ENCODE peak calls at places on chromosomes 16 and 17, in ten cellular contexts. One of them, this sample, is unnamed.

GRCh38 chr16:72094266-72094610 is 591 bp downstream of the DHX38 start:
- DNase-seq in WTC11: no peak
- DNase-seq in Right ventricle myocardium superior: no peak
- DNase-seq in hepatocyte: peak; percentile 35
- DNase-seq in activated CD4-positive, alpha-beta memory T cell treated with anti-CD3 and anti-CD28 coated beads, Interleukin-2, amount 10 ng/mL, durations not matched to agents 7 days and 5 days: no peak
- DNase-seq in right cardiac atrium: no peak
- DNase-seq in naive B cell: no peak
- DNase-seq in osteoblast: peak; percentile 88
- DNase-seq in NCI-H1105 treated with DMSO at 0.1 percent for 48 hours: no peak
- DNase-seq in aorta: no peak
- DNase-seq in this sample: no peak

GRCh38 chr17:72122336-72122667 is 1.5 kb downstream of the SOX9 start:
- DNase-seq in WTC11: no peak
- DNase-seq in Right ventricle myocardium superior: no peak
- DNase-seq in hepatocyte: no peak
- DNase-seq in activated CD4-positive, alpha-beta memory T cell treated with anti-CD3 and anti-CD28 coated beads, Interleukin-2, amount 10 ng/mL, durations not matched to agents 7 days and 5 days: no peak
- DNase-seq in right cardiac atrium: no peak
- DNase-seq in naive B cell: no peak
- DNase-seq in osteoblast: peak; percentile 95
- DNase-seq in NCI-H1105 treated with DMSO at 0.1 percent for 48 hours: no peak
- DNase-seq in aorta: no peak
- DNase-seq in this sample: no peak

GRCh38 chr17:27362503-27362902 is 68.6 kb downstream of the WSB1 start:
- DNase-seq in WTC11: no peak
- DNase-seq in Right ventricle myocardium superior: no peak
- DNase-seq in hepatocyte: no peak
- DNase-seq in activated CD4-positive, alpha-beta memory T cell treated with anti-CD3 and anti-CD28 coated beads, Interleukin-2, amount 10 ng/mL, durations not matched to agents 7 days and 5 days: no peak
- DNase-seq in right cardiac atrium: no peak
- DNase-seq in naive B cell: no peak
- DNase-seq in osteoblast: no peak
- DNase-seq in NCI-H1105 treated with DMSO at 0.1 percent for 48 hours: no peak
- DNase-seq in aorta: no peak
- DNase-seq in this sample: no peak

GRCh38 chr16:609316-609715 is 19.4 kb downstream of the RAB40C start:
- DNase-seq in WTC11: no peak
- DNase-seq in Right ventricle myocardium superior: no peak
- DNase-seq in hepatocyte: no peak
- DNase-seq in activated CD4-positive, alpha-beta memory T cell treated with anti-CD3 and anti-CD28 coated beads, Interleukin-2, amount 10 ng/mL, durations not matched to agents 7 days and 5 days: no peak
- DNase-seq in right cardiac atrium: no peak
- DNase-seq in naive B cell: no peak
- DNase-seq in osteoblast: no peak
- DNase-seq in NCI-H1105 treated with DMSO at 0.1 percent for 48 hours: no peak
- DNase-seq in aorta: no peak
- DNase-seq in this sample: no peak

GRCh38 chr16:47141773-47142468 is 1.8 kb downstream of the NETO2 start:
- DNase-seq in WTC11: peak; percentile 92
- DNase-seq in Right ventricle myocardium superior: peak; percentile 82
- DNase-seq in hepatocyte: peak; percentile 89
- DNase-seq in activated CD4-positive, alpha-beta memory T cell treated with anti-CD3 and anti-CD28 coated beads, Interleukin-2, amount 10 ng/mL, durations not matched to agents 7 days and 5 days: peak; percentile 89
- DNase-seq in right cardiac atrium: peak; percentile 85
- DNase-seq in naive B cell: peak; percentile 79
- DNase-seq in osteoblast: peak; percentile 96
- DNase-seq in NCI-H1105 treated with DMSO at 0.1 percent for 48 hours: peak; percentile 97
- DNase-seq in aorta: peak; percentile 81
- DNase-seq in this sample: peak; percentile 48

GRCh38 chr16:48162839-48163410 is 7.1 kb upstream of the ABCC12 start:
- DNase-seq in WTC11: no peak
- DNase-seq in Right ventricle myocardium superior: no peak
- DNase-seq in hepatocyte: no peak
- DNase-seq in activated CD4-positive, alpha-beta memory T cell treated with anti-CD3 and anti-CD28 coated beads, Interleukin-2, amount 10 ng/mL, durations not matched to agents 7 days and 5 days: no peak
- DNase-seq in right cardiac atrium: no peak
- DNase-seq in naive B cell: no peak
- DNase-seq in osteoblast: no peak
- DNase-seq in NCI-H1105 treated with DMSO at 0.1 percent for 48 hours: no peak
- DNase-seq in aorta: no peak
- DNase-seq in this sample: no peak

GRCh38 chr16:4377573-4378146 is 6.0 kb downstream of the VASN start:
- DNase-seq in WTC11: no peak
- DNase-seq in Right ventricle myocardium superior: no peak
- DNase-seq in hepatocyte: no peak
- DNase-seq in activated CD4-positive, alpha-beta memory T cell treated with anti-CD3 and anti-CD28 coated beads, Interleukin-2, amount 10 ng/mL, durations not matched to agents 7 days and 5 days: no peak
- DNase-seq in right cardiac atrium: peak; percentile 49
- DNase-seq in naive B cell: no peak
- DNase-seq in osteoblast: no peak
- DNase-seq in NCI-H1105 treated with DMSO at 0.1 percent for 48 hours: no peak
- DNase-seq in aorta: no peak
- DNase-seq in this sample: no peak

GRCh38 chr16:75260856-75261589 is 9.6 kb upstream of the BCAR1 start:
- DNase-seq in WTC11: no peak
- DNase-seq in Right ventricle myocardium superior: no peak
- DNase-seq in hepatocyte: peak; percentile 8
- DNase-seq in activated CD4-positive, alpha-beta memory T cell treated with anti-CD3 and anti-CD28 coated beads, Interleukin-2, amount 10 ng/mL, durations not matched to agents 7 days and 5 days: no peak
- DNase-seq in right cardiac atrium: peak; percentile 37
- DNase-seq in naive B cell: no peak
- DNase-seq in osteoblast: peak; percentile 73
- DNase-seq in NCI-H1105 treated with DMSO at 0.1 percent for 48 hours: no peak
- DNase-seq in aorta: peak; percentile 46
- DNase-seq in this sample: no peak

GRCh38 chr17:39769974-39770587 is 32.3 kb downstream of the GRB7 start:
- DNase-seq in WTC11: no peak
- DNase-seq in Right ventricle myocardium superior: no peak
- DNase-seq in hepatocyte: peak; percentile 47
- DNase-seq in activated CD4-positive, alpha-beta memory T cell treated with anti-CD3 and anti-CD28 coated beads, Interleukin-2, amount 10 ng/mL, durations not matched to agents 7 days and 5 days: peak; percentile 70
- DNase-seq in right cardiac atrium: no peak
- DNase-seq in naive B cell: no peak
- DNase-seq in osteoblast: no peak
- DNase-seq in NCI-H1105 treated with DMSO at 0.1 percent for 48 hours: no peak
- DNase-seq in aorta: no peak
- DNase-seq in this sample: no peak

GRCh38 chr16:83713597-83713996 is 94.2 kb upstream of the HSBP1 start:
- DNase-seq in WTC11: no peak
- DNase-seq in Right ventricle myocardium superior: no peak
- DNase-seq in hepatocyte: no peak
- DNase-seq in activated CD4-positive, alpha-beta memory T cell treated with anti-CD3 and anti-CD28 coated beads, Interleukin-2, amount 10 ng/mL, durations not matched to agents 7 days and 5 days: no peak
- DNase-seq in right cardiac atrium: no peak
- DNase-seq in naive B cell: no peak
- DNase-seq in osteoblast: no peak
- DNase-seq in NCI-H1105 treated with DMSO at 0.1 percent for 48 hours: no peak
- DNase-seq in aorta: no peak
- DNase-seq in this sample: no peak

GRCh38 chr17:41451154-41451728 is 10.5 kb upstream of the KRT38 start:
- DNase-seq in WTC11: no peak
- DNase-seq in Right ventricle myocardium superior: no peak
- DNase-seq in hepatocyte: no peak
- DNase-seq in activated CD4-positive, alpha-beta memory T cell treated with anti-CD3 and anti-CD28 coated beads, Interleukin-2, amount 10 ng/mL, durations not matched to agents 7 days and 5 days: no peak
- DNase-seq in right cardiac atrium: no peak
- DNase-seq in naive B cell: no peak
- DNase-seq in osteoblast: peak; percentile 18
- DNase-seq in NCI-H1105 treated with DMSO at 0.1 percent for 48 hours: no peak
- DNase-seq in aorta: no peak
- DNase-seq in this sample: no peak

GRCh38 chr17:40547079-40547784 is 18.0 kb downstream of the CCR7 start:
- DNase-seq in WTC11: peak; percentile 7
- DNase-seq in Right ventricle myocardium superior: no peak
- DNase-seq in hepatocyte: peak; percentile 2
- DNase-seq in activated CD4-positive, alpha-beta memory T cell treated with anti-CD3 and anti-CD28 coated beads, Interleukin-2, amount 10 ng/mL, durations not matched to agents 7 days and 5 days: peak; percentile 57
- DNase-seq in right cardiac atrium: no peak
- DNase-seq in naive B cell: peak; percentile 82
- DNase-seq in osteoblast: no peak
- DNase-seq in NCI-H1105 treated with DMSO at 0.1 percent for 48 hours: peak; percentile 96
- DNase-seq in aorta: no peak
- DNase-seq in this sample: no peak

GRCh38 chr17:69729937-69730336 is 315.4 kb downstream of the MAP2K6 start:
- DNase-seq in WTC11: no peak
- DNase-seq in Right ventricle myocardium superior: no peak
- DNase-seq in hepatocyte: no peak
- DNase-seq in activated CD4-positive, alpha-beta memory T cell treated with anti-CD3 and anti-CD28 coated beads, Interleukin-2, amount 10 ng/mL, durations not matched to agents 7 days and 5 days: no peak
- DNase-seq in right cardiac atrium: no peak
- DNase-seq in naive B cell: no peak
- DNase-seq in osteoblast: no peak
- DNase-seq in NCI-H1105 treated with DMSO at 0.1 percent for 48 hours: no peak
- DNase-seq in aorta: no peak
- DNase-seq in this sample: no peak

GRCh38 chr17:7589204-7589868 is 558 bp downstream of the SOX15 start:
- DNase-seq in WTC11: peak; percentile 91
- DNase-seq in Right ventricle myocardium superior: peak; percentile 93
- DNase-seq in hepatocyte: peak; percentile 84
- DNase-seq in activated CD4-positive, alpha-beta memory T cell treated with anti-CD3 and anti-CD28 coated beads, Interleukin-2, amount 10 ng/mL, durations not matched to agents 7 days and 5 days: peak; percentile 71
- DNase-seq in right cardiac atrium: peak; percentile 96
- DNase-seq in naive B cell: peak; percentile 58
- DNase-seq in osteoblast: peak; percentile 98
- DNase-seq in NCI-H1105 treated with DMSO at 0.1 percent for 48 hours: peak; percentile 91
- DNase-seq in aorta: peak; percentile 92
- DNase-seq in this sample: no peak

GRCh38 chr17:4412933-4413831 is 20.6 kb upstream of the SPNS3 start:
- DNase-seq in WTC11: peak; percentile 98
- DNase-seq in Right ventricle myocardium superior: peak; percentile 96
- DNase-seq in hepatocyte: peak; percentile 95
- DNase-seq in activated CD4-positive, alpha-beta memory T cell treated with anti-CD3 and anti-CD28 coated beads, Interleukin-2, amount 10 ng/mL, durations not matched to agents 7 days and 5 days: peak; percentile 93
- DNase-seq in right cardiac atrium: peak; percentile 97
- DNase-seq in naive B cell: peak; percentile 81
- DNase-seq in osteoblast: peak; percentile 96
- DNase-seq in NCI-H1105 treated with DMSO at 0.1 percent for 48 hours: peak; percentile 87
- DNase-seq in aorta: peak; percentile 95
- DNase-seq in this sample: peak; percentile 33

GRCh38 chr16:82598766-82599165 is 28.0 kb upstream of the CDH13 start:
- DNase-seq in WTC11: no peak
- DNase-seq in Right ventricle myocardium superior: no peak
- DNase-seq in hepatocyte: no peak
- DNase-seq in activated CD4-positive, alpha-beta memory T cell treated with anti-CD3 and anti-CD28 coated beads, Interleukin-2, amount 10 ng/mL, durations not matched to agents 7 days and 5 days: no peak
- DNase-seq in right cardiac atrium: no peak
- DNase-seq in naive B cell: no peak
- DNase-seq in osteoblast: no peak
- DNase-seq in NCI-H1105 treated with DMSO at 0.1 percent for 48 hours: no peak
- DNase-seq in aorta: no peak
- DNase-seq in this sample: no peak

GRCh38 chr16:83878838-83879237 is 20.1 kb upstream of the MLYCD start:
- DNase-seq in WTC11: no peak
- DNase-seq in Right ventricle myocardium superior: no peak
- DNase-seq in hepatocyte: peak; percentile 61
- DNase-seq in activated CD4-positive, alpha-beta memory T cell treated with anti-CD3 and anti-CD28 coated beads, Interleukin-2, amount 10 ng/mL, durations not matched to agents 7 days and 5 days: no peak
- DNase-seq in right cardiac atrium: no peak
- DNase-seq in naive B cell: no peak
- DNase-seq in osteoblast: peak; percentile 77
- DNase-seq in NCI-H1105 treated with DMSO at 0.1 percent for 48 hours: peak; percentile 7
- DNase-seq in aorta: no peak
- DNase-seq in this sample: no peak

GRCh38 chr17:57604771-57605733 is 140.0 kb downstream of the CCDC182 start:
- DNase-seq in WTC11: no peak
- DNase-seq in Right ventricle myocardium superior: peak; percentile 72
- DNase-seq in hepatocyte: peak; percentile 74
- DNase-seq in activated CD4-positive, alpha-beta memory T cell treated with anti-CD3 and anti-CD28 coated beads, Interleukin-2, amount 10 ng/mL, durations not matched to agents 7 days and 5 days: peak; percentile 38
- DNase-seq in right cardiac atrium: peak; percentile 81
- DNase-seq in naive B cell: peak; percentile 83
- DNase-seq in osteoblast: peak; percentile 86
- DNase-seq in NCI-H1105 treated with DMSO at 0.1 percent for 48 hours: peak; percentile 92
- DNase-seq in aorta: peak; percentile 75
- DNase-seq in this sample: peak; percentile 39

GRCh38 chr17:43591750-43592562 is 45.8 kb upstream of the ETV4 start:
- DNase-seq in WTC11: no peak
- DNase-seq in Right ventricle myocardium superior: peak; percentile 86
- DNase-seq in hepatocyte: peak; percentile 73
- DNase-seq in activated CD4-positive, alpha-beta memory T cell treated with anti-CD3 and anti-CD28 coated beads, Interleukin-2, amount 10 ng/mL, durations not matched to agents 7 days and 5 days: no peak
- DNase-seq in right cardiac atrium: peak; percentile 94
- DNase-seq in naive B cell: no peak
- DNase-seq in osteoblast: peak; percentile 95
- DNase-seq in NCI-H1105 treated with DMSO at 0.1 percent for 48 hours: no peak
- DNase-seq in aorta: peak; percentile 86
- DNase-seq in this sample: no peak

GRCh38 chr17:72764632-72765041 is 327.9 kb downstream of the SLC39A11 start:
- DNase-seq in WTC11: no peak
- DNase-seq in Right ventricle myocardium superior: no peak
- DNase-seq in hepatocyte: no peak
- DNase-seq in activated CD4-positive, alpha-beta memory T cell treated with anti-CD3 and anti-CD28 coated beads, Interleukin-2, amount 10 ng/mL, durations not matched to agents 7 days and 5 days: no peak
- DNase-seq in right cardiac atrium: no peak
- DNase-seq in naive B cell: no peak
- DNase-seq in osteoblast: peak; percentile 54
- DNase-seq in NCI-H1105 treated with DMSO at 0.1 percent for 48 hours: no peak
- DNase-seq in aorta: no peak
- DNase-seq in this sample: no peak

GRCh38 chr16:47320546-47321315 is 140.1 kb downstream of the ITFG1 start:
- DNase-seq in WTC11: no peak
- DNase-seq in Right ventricle myocardium superior: no peak
- DNase-seq in hepatocyte: no peak
- DNase-seq in activated CD4-positive, alpha-beta memory T cell treated with anti-CD3 and anti-CD28 coated beads, Interleukin-2, amount 10 ng/mL, durations not matched to agents 7 days and 5 days: no peak
- DNase-seq in right cardiac atrium: no peak
- DNase-seq in naive B cell: no peak
- DNase-seq in osteoblast: no peak
- DNase-seq in NCI-H1105 treated with DMSO at 0.1 percent for 48 hours: no peak
- DNase-seq in aorta: no peak
- DNase-seq in this sample: no peak

GRCh38 chr17:38454528-38454927 is 26.3 kb downstream of the ARHGAP23 start:
- DNase-seq in WTC11: no peak
- DNase-seq in Right ventricle myocardium superior: peak; percentile 92
- DNase-seq in hepatocyte: peak; percentile 65
- DNase-seq in activated CD4-positive, alpha-beta memory T cell treated with anti-CD3 and anti-CD28 coated beads, Interleukin-2, amount 10 ng/mL, durations not matched to agents 7 days and 5 days: no peak
- DNase-seq in right cardiac atrium: peak; percentile 93
- DNase-seq in naive B cell: no peak
- DNase-seq in osteoblast: peak; percentile 100
- DNase-seq in NCI-H1105 treated with DMSO at 0.1 percent for 48 hours: no peak
- DNase-seq in aorta: peak; percentile 93
- DNase-seq in this sample: no peak

GRCh38 chr17:62083651-62084050 is 18.6 kb upstream of the MED13 start:
- DNase-seq in WTC11: no peak
- DNase-seq in Right ventricle myocardium superior: no peak
- DNase-seq in hepatocyte: no peak
- DNase-seq in activated CD4-positive, alpha-beta memory T cell treated with anti-CD3 and anti-CD28 coated beads, Interleukin-2, amount 10 ng/mL, durations not matched to agents 7 days and 5 days: no peak
- DNase-seq in right cardiac atrium: no peak
- DNase-seq in naive B cell: no peak
- DNase-seq in osteoblast: no peak
- DNase-seq in NCI-H1105 treated with DMSO at 0.1 percent for 48 hours: no peak
- DNase-seq in aorta: no peak
- DNase-seq in this sample: no peak

GRCh38 chr17:15507001-15507400 is 39.6 kb upstream of the CDRT4 start:
- DNase-seq in WTC11: no peak
- DNase-seq in Right ventricle myocardium superior: no peak
- DNase-seq in hepatocyte: no peak
- DNase-seq in activated CD4-positive, alpha-beta memory T cell treated with anti-CD3 and anti-CD28 coated beads, Interleukin-2, amount 10 ng/mL, durations not matched to agents 7 days and 5 days: no peak
- DNase-seq in right cardiac atrium: no peak
- DNase-seq in naive B cell: no peak
- DNase-seq in osteoblast: no peak
- DNase-seq in NCI-H1105 treated with DMSO at 0.1 percent for 48 hours: no peak
- DNase-seq in aorta: no peak
- DNase-seq in this sample: no peak

GRCh38 chr16:56632160-56632847 is at the start of gene MT1M:
- DNase-seq in WTC11: peak; percentile 63
- DNase-seq in Right ventricle myocardium superior: peak; percentile 86
- DNase-seq in hepatocyte: peak; percentile 26
- DNase-seq in activated CD4-positive, alpha-beta memory T cell treated with anti-CD3 and anti-CD28 coated beads, Interleukin-2, amount 10 ng/mL, durations not matched to agents 7 days and 5 days: no peak
- DNase-seq in right cardiac atrium: peak; percentile 92
- DNase-seq in naive B cell: no peak
- DNase-seq in osteoblast: peak; percentile 93
- DNase-seq in NCI-H1105 treated with DMSO at 0.1 percent for 48 hours: no peak
- DNase-seq in aorta: peak; percentile 82
- DNase-seq in this sample: no peak

GRCh38 chr16:3999890-4000325 is 116.3 kb downstream of the ADCY9 start:
- DNase-seq in WTC11: no peak
- DNase-seq in Right ventricle myocardium superior: no peak
- DNase-seq in hepatocyte: no peak
- DNase-seq in activated CD4-positive, alpha-beta memory T cell treated with anti-CD3 and anti-CD28 coated beads, Interleukin-2, amount 10 ng/mL, durations not matched to agents 7 days and 5 days: no peak
- DNase-seq in right cardiac atrium: no peak
- DNase-seq in naive B cell: no peak
- DNase-seq in osteoblast: peak; percentile 25
- DNase-seq in NCI-H1105 treated with DMSO at 0.1 percent for 48 hours: no peak
- DNase-seq in aorta: no peak
- DNase-seq in this sample: peak; percentile 58